ENCODE peak calls at places on chromosomes 4 and X, in five cellular contexts. A is osteoblast, O is sigmoid colon, D is transverse colon, W is tibial nerve. U is an unnamed sample.
A peak's percentile ranks its signal among the peaks of the same experiment; 100 is the strongest.

GRCh38 chr4:181504846-181505374 is 738.3 kb upstream of the TENM3 start:
- DNase-seq in A (no peak), O (no peak), D (no peak), W (no peak), U (no peak)

GRCh38 chr4:155442267-155443105 is 65.7 kb upstream of the MAP9 start:
- DNase-seq in A (peak; percentile 71), O (peak; percentile 92), D (peak; percentile 79), W (peak; percentile 78), U (no peak)

GRCh38 chr4:150010525-150011126 is 67.6 kb upstream of the DCLK2 start:
- DNase-seq in A (no peak), O (no peak), D (peak; percentile 27), W (no peak), U (no peak)

GRCh38 chrX:70454441-70455365 is 10.1 kb downstream of the DLG3 start:
- DNase-seq in A (peak; percentile 94), O (peak; percentile 81), D (peak; percentile 91), W (peak; percentile 34), U (no peak)

GRCh38 chr4:185911556-185912064 is 99.6 kb upstream of the SORBS2 start:
- DNase-seq in A (no peak), O (no peak), D (no peak), W (no peak), U (no peak)

GRCh38 chrX:154378059-154378798 is 866 bp upstream of the EMD start:
- DNase-seq in A (peak; percentile 99), O (peak; percentile 90), D (peak; percentile 61), W (no peak), U (no peak)

GRCh38 chrX:49212861-49213260 is 12.9 kb upstream of the SYP start:
- DNase-seq in A (no peak), O (no peak), D (no peak), W (no peak), U (no peak)

GRCh38 chrX:11367609-11368430 is 74.6 kb downstream of the AMELX start:
- DNase-seq in A (no peak), O (no peak), D (no peak), W (no peak), U (no peak)

GRCh38 chr4:5890063-5890727 is 2.7 kb downstream of the CRMP1 start:
- DNase-seq in A (peak; percentile 92), O (no peak), D (no peak), W (no peak), U (no peak)

GRCh38 chr4:87058272-87059073 is 123.7 kb downstream of the AFF1 start:
- DNase-seq in A (no peak), O (no peak), D (no peak), W (no peak), U (no peak)

GRCh38 chr4:186500721-186501304 is 54.6 kb downstream of the MTNR1A start:
- DNase-seq in A (no peak), O (no peak), D (no peak), W (no peak), U (no peak)

GRCh38 chr4:1055721-1056590 is 44.5 kb downstream of the FGFRL1 start:
- DNase-seq in A (no peak), O (peak; percentile 66), D (peak; percentile 63), W (no peak), U (no peak)

GRCh38 chr4:120331486-120332281 is 265.0 kb upstream of the MAD2L1 start:
- DNase-seq in A (peak; percentile 17), O (no peak), D (no peak), W (no peak), U (no peak)

GRCh38 chr4:57083107-57083506 is 27.1 kb downstream of the IGFBP7 start:
- DNase-seq in A (no peak), O (no peak), D (no peak), W (no peak), U (no peak)
- H3K27ac ChIP-seq in A (peak overlapping the region; percentile 96), O (peak overlapping the region; percentile 67), D (peak overlapping the region; percentile 76), W (peak overlapping the region; percentile 70), U (no peak overlapping the region)

GRCh38 chr4:168645933-168646768 is 149.3 kb downstream of the PALLD start:
- DNase-seq in A (no peak), O (no peak), D (no peak), W (no peak), U (no peak)

GRCh38 chr4:168651374-168651773 is 154.5 kb downstream of the PALLD start:
- DNase-seq in A (no peak), O (no peak), D (no peak), W (no peak), U (no peak)

GRCh38 chr4:168647976-168648375 is 151.1 kb downstream of the PALLD start:
- DNase-seq in A (peak; percentile 35), O (no peak), D (no peak), W (no peak), U (no peak)

GRCh38 chr4:168648494-168648893 is 151.6 kb downstream of the PALLD start:
- DNase-seq in A (no peak), O (no peak), D (no peak), W (no peak), U (no peak)

GRCh38 chr4:168648929-168649328 is 152.1 kb downstream of the PALLD start:
- DNase-seq in A (peak; percentile 76), O (no peak), D (no peak), W (no peak), U (no peak)
- H3K27ac ChIP-seq in A (peak overlapping the region; percentile 81), O (no peak overlapping the region), D (no peak overlapping the region), W (no peak overlapping the region), U (no peak overlapping the region)

DNA sequence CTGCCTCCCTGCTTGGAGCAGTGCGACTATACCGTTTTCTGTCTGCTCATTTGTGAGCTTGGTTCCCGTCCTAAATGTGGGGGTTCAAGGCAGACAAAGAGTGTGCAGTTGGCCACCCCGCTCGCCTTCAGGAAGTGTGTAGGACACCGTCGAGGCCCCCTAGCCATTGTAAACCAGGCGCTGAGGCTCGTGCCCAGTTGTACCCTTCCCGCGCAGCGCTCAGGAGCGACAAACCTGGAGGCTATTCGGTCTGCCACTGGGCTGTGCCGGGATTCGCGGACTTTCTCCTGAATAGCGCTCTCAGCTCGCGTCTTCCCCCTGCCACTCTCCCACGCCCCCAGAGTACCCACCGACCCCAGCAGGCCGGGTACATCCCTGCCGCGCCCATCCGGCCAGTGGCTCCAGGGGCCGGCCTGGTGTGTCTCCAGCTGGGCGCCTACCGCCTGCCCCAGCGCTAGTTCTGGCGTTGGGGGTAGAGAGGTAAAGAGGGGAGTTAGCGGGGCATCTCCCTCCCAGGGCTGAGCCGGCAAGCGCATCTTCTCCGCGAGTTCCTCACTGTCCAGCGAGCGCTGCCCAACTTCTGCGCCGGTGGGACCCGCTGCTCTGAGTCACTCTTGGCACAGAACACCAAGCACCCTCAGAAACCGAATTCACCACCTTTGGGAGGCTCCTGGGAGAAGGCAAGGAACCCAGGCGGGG is 880 bp upstream of the LONRF3 start:
- DNase-seq in A (no peak), O (peak; percentile 77), D (peak; percentile 18), W (no peak), U (no peak)
- H3K27ac ChIP-seq in A (no peak overlapping the region), O (peak overlapping the region; percentile 82), D (peak overlapping the region; percentile 87), W (no peak overlapping the region), U (no peak overlapping the region)

GRCh38 chr4:138239496-138239895 is 2.7 kb downstream of the SLC7A11 start:
- DNase-seq in A (no peak), O (no peak), D (no peak), W (no peak), U (no peak)

GRCh38 chr4:138235419-138235952 is 6.7 kb downstream of the SLC7A11 start:
- DNase-seq in A (peak; percentile 53), O (no peak), D (no peak), W (no peak), U (no peak)

GRCh38 chr4:138241281-138242075 is 671 bp downstream of the SLC7A11 start:
- DNase-seq in A (no peak), O (no peak), D (no peak), W (no peak), U (no peak)

GRCh38 chr4:138236035-138236434 is 6.1 kb downstream of the SLC7A11 start:
- DNase-seq in A (no peak), O (no peak), D (no peak), W (no peak), U (no peak)

GRCh38 chr4:138238521-138239292 is 3.4 kb downstream of the SLC7A11 start:
- DNase-seq in A (no peak), O (no peak), D (no peak), W (no peak), U (no peak)
- H3K27ac ChIP-seq in A (no peak overlapping the region), O (no peak overlapping the region), D (no peak overlapping the region), W (no peak overlapping the region), U (no peak overlapping the region)

U was measured in esophagus squamous epithelium.